ENCODE peak calls at places on chromosomes 4 and X, in ten cellular contexts. One of them, this sample, is unnamed.

GRCh38 chrX:131752493-131753198 is 208.8 kb downstream of the OR13H1 start:
- DNase-seq in ELR: no peak
- DNase-seq in fibroblast of mammary gland: peak
- DNase-seq in left ventricle myocardium superior: no peak
- DNase-seq in NCI-H1092 treated with DMSO at 0.1 percent for 48 hours: no peak
- DNase-seq in fibroblast of lung: no peak
- DNase-seq in suprapubic skin: peak
- DNase-seq in stimulated activated CD4-positive, alpha-beta T cell treated with anti-CD3 and anti-CD28 coated beads, Interleukin-4, amount 100 ng/mL, for 48 hours: no peak
- DNase-seq in osteocyte: peak
- DNase-seq in IMR-90: peak
- DNase-seq in this sample: no peak

GRCh38 chr4:161197912-161198311 is 965.9 kb downstream of the FSTL5 start:
- DNase-seq in fibroblast of lung: no peak
- DNase-seq in stimulated activated CD4-positive, alpha-beta T cell treated with anti-CD3 and anti-CD28 coated beads, Interleukin-4, amount 100 ng/mL, for 48 hours: no peak
- DNase-seq in osteocyte: no peak
- DNase-seq in ELR: no peak
- DNase-seq in left ventricle myocardium superior: no peak
- DNase-seq in suprapubic skin: no peak
- DNase-seq in IMR-90: no peak
- DNase-seq in fibroblast of mammary gland: no peak
- DNase-seq in NCI-H1092 treated with DMSO at 0.1 percent for 48 hours: no peak
- DNase-seq in this sample: no peak

GRCh38 chr4:83629945-83630684 is 94.2 kb downstream of the GPAT3 start:
- DNase-seq in stimulated activated CD4-positive, alpha-beta T cell treated with anti-CD3 and anti-CD28 coated beads, Interleukin-4, amount 100 ng/mL, for 48 hours: no peak
- DNase-seq in IMR-90: peak
- DNase-seq in fibroblast of mammary gland: peak
- DNase-seq in ELR: peak
- DNase-seq in osteocyte: no peak
- DNase-seq in fibroblast of lung: peak
- DNase-seq in left ventricle myocardium superior: no peak
- DNase-seq in NCI-H1092 treated with DMSO at 0.1 percent for 48 hours: no peak
- DNase-seq in suprapubic skin: no peak
- DNase-seq in this sample: no peak

GRCh38 chr4:125316391-125316780 is 1.6 kb downstream of the FAT4 start:
- DNase-seq in stimulated activated CD4-positive, alpha-beta T cell treated with anti-CD3 and anti-CD28 coated beads, Interleukin-4, amount 100 ng/mL, for 48 hours: no peak
- DNase-seq in osteocyte: no peak
- DNase-seq in fibroblast of mammary gland: no peak
- DNase-seq in left ventricle myocardium superior: peak
- DNase-seq in ELR: peak
- DNase-seq in fibroblast of lung: no peak
- DNase-seq in suprapubic skin: peak
- DNase-seq in IMR-90: no peak
- DNase-seq in NCI-H1092 treated with DMSO at 0.1 percent for 48 hours: peak
- DNase-seq in this sample: no peak

GRCh38 chr4:4428966-4429875 is 42.3 kb downstream of the NSG1 start:
- DNase-seq in osteocyte: peak
- DNase-seq in fibroblast of lung: no peak
- DNase-seq in left ventricle myocardium superior: no peak
- DNase-seq in suprapubic skin: no peak
- DNase-seq in NCI-H1092 treated with DMSO at 0.1 percent for 48 hours: no peak
- DNase-seq in stimulated activated CD4-positive, alpha-beta T cell treated with anti-CD3 and anti-CD28 coated beads, Interleukin-4, amount 100 ng/mL, for 48 hours: no peak
- DNase-seq in IMR-90: no peak
- DNase-seq in ELR: no peak
- DNase-seq in fibroblast of mammary gland: no peak
- DNase-seq in this sample: no peak

GRCh38 chr4:15765306-15765705 is 12.8 kb upstream of the CD38 start:
- DNase-seq in left ventricle myocardium superior: no peak
- DNase-seq in osteocyte: no peak
- DNase-seq in fibroblast of mammary gland: no peak
- DNase-seq in fibroblast of lung: no peak
- DNase-seq in stimulated activated CD4-positive, alpha-beta T cell treated with anti-CD3 and anti-CD28 coated beads, Interleukin-4, amount 100 ng/mL, for 48 hours: no peak
- DNase-seq in suprapubic skin: no peak
- DNase-seq in NCI-H1092 treated with DMSO at 0.1 percent for 48 hours: no peak
- DNase-seq in ELR: no peak
- DNase-seq in IMR-90: no peak
- DNase-seq in this sample: no peak

GRCh38 chr4:123244233-123244632 is 152.4 kb upstream of the SPRY1 start:
- DNase-seq in osteocyte: no peak
- DNase-seq in suprapubic skin: peak
- DNase-seq in stimulated activated CD4-positive, alpha-beta T cell treated with anti-CD3 and anti-CD28 coated beads, Interleukin-4, amount 100 ng/mL, for 48 hours: no peak
- DNase-seq in fibroblast of lung: peak
- DNase-seq in NCI-H1092 treated with DMSO at 0.1 percent for 48 hours: no peak
- DNase-seq in fibroblast of mammary gland: peak
- DNase-seq in ELR: peak
- DNase-seq in IMR-90: peak
- DNase-seq in left ventricle myocardium superior: peak
- DNase-seq in this sample: no peak

GRCh38 chrX:106894392-106894909 is 8.7 kb downstream of the RIPPLY1 start:
- DNase-seq in stimulated activated CD4-positive, alpha-beta T cell treated with anti-CD3 and anti-CD28 coated beads, Interleukin-4, amount 100 ng/mL, for 48 hours: peak
- DNase-seq in left ventricle myocardium superior: peak
- DNase-seq in fibroblast of mammary gland: peak
- DNase-seq in IMR-90: peak
- DNase-seq in suprapubic skin: no peak
- DNase-seq in ELR: peak
- DNase-seq in NCI-H1092 treated with DMSO at 0.1 percent for 48 hours: peak
- DNase-seq in osteocyte: no peak
- DNase-seq in fibroblast of lung: peak
- DNase-seq in this sample: peak

GRCh38 chrX:49958727-49959126 is 36.3 kb downstream of the CLCN5 start:
- DNase-seq in left ventricle myocardium superior: no peak
- DNase-seq in NCI-H1092 treated with DMSO at 0.1 percent for 48 hours: no peak
- DNase-seq in suprapubic skin: no peak
- DNase-seq in IMR-90: no peak
- DNase-seq in fibroblast of mammary gland: no peak
- DNase-seq in osteocyte: no peak
- DNase-seq in stimulated activated CD4-positive, alpha-beta T cell treated with anti-CD3 and anti-CD28 coated beads, Interleukin-4, amount 100 ng/mL, for 48 hours: no peak
- DNase-seq in ELR: no peak
- DNase-seq in fibroblast of lung: no peak
- DNase-seq in this sample: no peak

GRCh38 chrX:140733766-140734342 is 24.3 kb downstream of the LINC00632 start:
- DNase-seq in NCI-H1092 treated with DMSO at 0.1 percent for 48 hours: peak
- DNase-seq in left ventricle myocardium superior: no peak
- DNase-seq in IMR-90: peak
- DNase-seq in fibroblast of mammary gland: peak
- DNase-seq in fibroblast of lung: peak
- DNase-seq in stimulated activated CD4-positive, alpha-beta T cell treated with anti-CD3 and anti-CD28 coated beads, Interleukin-4, amount 100 ng/mL, for 48 hours: no peak
- DNase-seq in suprapubic skin: no peak
- DNase-seq in osteocyte: no peak
- DNase-seq in ELR: peak
- DNase-seq in this sample: no peak

GRCh38 chr4:155552180-155552579 is 114.5 kb upstream of the GUCY1A1 start:
- DNase-seq in IMR-90: peak
- DNase-seq in fibroblast of mammary gland: peak
- DNase-seq in NCI-H1092 treated with DMSO at 0.1 percent for 48 hours: no peak
- DNase-seq in left ventricle myocardium superior: no peak
- DNase-seq in stimulated activated CD4-positive, alpha-beta T cell treated with anti-CD3 and anti-CD28 coated beads, Interleukin-4, amount 100 ng/mL, for 48 hours: no peak
- DNase-seq in fibroblast of lung: no peak
- DNase-seq in suprapubic skin: no peak
- DNase-seq in ELR: peak
- DNase-seq in osteocyte: peak
- DNase-seq in this sample: no peak

GRCh38 chr4:55553442-55553841 is 6.7 kb upstream of the CLOCK start:
- DNase-seq in NCI-H1092 treated with DMSO at 0.1 percent for 48 hours: no peak
- DNase-seq in stimulated activated CD4-positive, alpha-beta T cell treated with anti-CD3 and anti-CD28 coated beads, Interleukin-4, amount 100 ng/mL, for 48 hours: no peak
- DNase-seq in fibroblast of lung: peak
- DNase-seq in suprapubic skin: no peak
- DNase-seq in left ventricle myocardium superior: no peak
- DNase-seq in fibroblast of mammary gland: peak
- DNase-seq in osteocyte: no peak
- DNase-seq in IMR-90: no peak
- DNase-seq in ELR: peak
- DNase-seq in this sample: no peak

GRCh38 chrX:21744721-21745120 is 13.2 kb downstream of the SMPX start:
- DNase-seq in ELR: no peak
- DNase-seq in fibroblast of mammary gland: no peak
- DNase-seq in fibroblast of lung: no peak
- DNase-seq in IMR-90: no peak
- DNase-seq in NCI-H1092 treated with DMSO at 0.1 percent for 48 hours: no peak
- DNase-seq in left ventricle myocardium superior: no peak
- DNase-seq in suprapubic skin: no peak
- DNase-seq in stimulated activated CD4-positive, alpha-beta T cell treated with anti-CD3 and anti-CD28 coated beads, Interleukin-4, amount 100 ng/mL, for 48 hours: no peak
- DNase-seq in osteocyte: no peak
- DNase-seq in this sample: no peak

GRCh38 chrX:128975716-128976115 is 547.6 kb downstream of the SMARCA1 start:
- DNase-seq in osteocyte: no peak
- DNase-seq in ELR: no peak
- DNase-seq in fibroblast of mammary gland: peak
- DNase-seq in IMR-90: no peak
- DNase-seq in NCI-H1092 treated with DMSO at 0.1 percent for 48 hours: peak
- DNase-seq in suprapubic skin: no peak
- DNase-seq in left ventricle myocardium superior: no peak
- DNase-seq in stimulated activated CD4-positive, alpha-beta T cell treated with anti-CD3 and anti-CD28 coated beads, Interleukin-4, amount 100 ng/mL, for 48 hours: no peak
- DNase-seq in fibroblast of lung: no peak
- DNase-seq in this sample: peak

GRCh38 chr4:7939377-7940108 is at the start of gene AFAP1:
- DNase-seq in fibroblast of mammary gland: peak
- DNase-seq in left ventricle myocardium superior: peak
- DNase-seq in IMR-90: peak
- DNase-seq in ELR: peak
- DNase-seq in stimulated activated CD4-positive, alpha-beta T cell treated with anti-CD3 and anti-CD28 coated beads, Interleukin-4, amount 100 ng/mL, for 48 hours: peak
- DNase-seq in NCI-H1092 treated with DMSO at 0.1 percent for 48 hours: peak
- DNase-seq in suprapubic skin: peak
- DNase-seq in fibroblast of lung: peak
- DNase-seq in osteocyte: peak
- DNase-seq in this sample: peak

GRCh38 chrX:49171752-49172279 is at the start of gene PLP2:
- DNase-seq in fibroblast of mammary gland: peak
- DNase-seq in left ventricle myocardium superior: peak
- DNase-seq in fibroblast of lung: peak
- DNase-seq in stimulated activated CD4-positive, alpha-beta T cell treated with anti-CD3 and anti-CD28 coated beads, Interleukin-4, amount 100 ng/mL, for 48 hours: peak
- DNase-seq in NCI-H1092 treated with DMSO at 0.1 percent for 48 hours: peak
- DNase-seq in suprapubic skin: peak
- DNase-seq in IMR-90: peak
- DNase-seq in ELR: peak
- DNase-seq in osteocyte: no peak
- DNase-seq in this sample: peak

GRCh38 chrX:121733514-121733913 is 686.1 kb downstream of the GLUD2 start:
- DNase-seq in NCI-H1092 treated with DMSO at 0.1 percent for 48 hours: no peak
- DNase-seq in left ventricle myocardium superior: no peak
- DNase-seq in osteocyte: no peak
- DNase-seq in fibroblast of lung: no peak
- DNase-seq in stimulated activated CD4-positive, alpha-beta T cell treated with anti-CD3 and anti-CD28 coated beads, Interleukin-4, amount 100 ng/mL, for 48 hours: no peak
- DNase-seq in suprapubic skin: no peak
- DNase-seq in ELR: no peak
- DNase-seq in IMR-90: no peak
- DNase-seq in fibroblast of mammary gland: peak
- DNase-seq in this sample: no peak

GRCh38 chr4:44927361-44928061 is 201.2 kb upstream of the GNPDA2 start:
- DNase-seq in IMR-90: peak
- DNase-seq in ELR: peak
- DNase-seq in fibroblast of mammary gland: peak
- DNase-seq in NCI-H1092 treated with DMSO at 0.1 percent for 48 hours: peak
- DNase-seq in suprapubic skin: no peak
- DNase-seq in left ventricle myocardium superior: no peak
- DNase-seq in stimulated activated CD4-positive, alpha-beta T cell treated with anti-CD3 and anti-CD28 coated beads, Interleukin-4, amount 100 ng/mL, for 48 hours: no peak
- DNase-seq in fibroblast of lung: peak
- DNase-seq in osteocyte: no peak
- DNase-seq in this sample: no peak

GRCh38 chrX:15853586-15854079 is 980 bp downstream of the AP1S2 start:
- DNase-seq in NCI-H1092 treated with DMSO at 0.1 percent for 48 hours: peak
- DNase-seq in fibroblast of lung: peak
- DNase-seq in suprapubic skin: no peak
- DNase-seq in ELR: peak
- DNase-seq in left ventricle myocardium superior: no peak
- DNase-seq in fibroblast of mammary gland: peak
- DNase-seq in osteocyte: no peak
- DNase-seq in IMR-90: no peak
- DNase-seq in stimulated activated CD4-positive, alpha-beta T cell treated with anti-CD3 and anti-CD28 coated beads, Interleukin-4, amount 100 ng/mL, for 48 hours: no peak
- DNase-seq in this sample: no peak

GRCh38 chr4:3635090-3635820 is 103.0 kb upstream of the LRPAP1 start:
- DNase-seq in fibroblast of lung: no peak
- DNase-seq in IMR-90: no peak
- DNase-seq in fibroblast of mammary gland: no peak
- DNase-seq in ELR: no peak
- DNase-seq in left ventricle myocardium superior: no peak
- DNase-seq in stimulated activated CD4-positive, alpha-beta T cell treated with anti-CD3 and anti-CD28 coated beads, Interleukin-4, amount 100 ng/mL, for 48 hours: no peak
- DNase-seq in NCI-H1092 treated with DMSO at 0.1 percent for 48 hours: no peak
- DNase-seq in osteocyte: no peak
- DNase-seq in suprapubic skin: no peak
- DNase-seq in this sample: no peak

GRCh38 chrX:13489451-13489850 is 80.0 kb upstream of the EGFL6 start:
- DNase-seq in ELR: peak
- DNase-seq in osteocyte: no peak
- DNase-seq in stimulated activated CD4-positive, alpha-beta T cell treated with anti-CD3 and anti-CD28 coated beads, Interleukin-4, amount 100 ng/mL, for 48 hours: no peak
- DNase-seq in NCI-H1092 treated with DMSO at 0.1 percent for 48 hours: no peak
- DNase-seq in fibroblast of lung: peak
- DNase-seq in fibroblast of mammary gland: peak
- DNase-seq in IMR-90: peak
- DNase-seq in suprapubic skin: peak
- DNase-seq in left ventricle myocardium superior: peak
- DNase-seq in this sample: no peak

GRCh38 chrX:100928660-100929613 is at the start of gene XKRX:
- DNase-seq in stimulated activated CD4-positive, alpha-beta T cell treated with anti-CD3 and anti-CD28 coated beads, Interleukin-4, amount 100 ng/mL, for 48 hours: peak
- DNase-seq in fibroblast of lung: no peak
- DNase-seq in osteocyte: no peak
- DNase-seq in NCI-H1092 treated with DMSO at 0.1 percent for 48 hours: no peak
- DNase-seq in IMR-90: no peak
- DNase-seq in left ventricle myocardium superior: peak
- DNase-seq in ELR: peak
- DNase-seq in fibroblast of mammary gland: peak
- DNase-seq in suprapubic skin: peak
- DNase-seq in this sample: peak

GRCh38 chr4:124854968-124855367 is 142.4 kb upstream of the ANKRD50 start:
- DNase-seq in NCI-H1092 treated with DMSO at 0.1 percent for 48 hours: no peak
- DNase-seq in fibroblast of mammary gland: peak
- DNase-seq in ELR: peak
- DNase-seq in osteocyte: no peak
- DNase-seq in fibroblast of lung: no peak
- DNase-seq in left ventricle myocardium superior: no peak
- DNase-seq in stimulated activated CD4-positive, alpha-beta T cell treated with anti-CD3 and anti-CD28 coated beads, Interleukin-4, amount 100 ng/mL, for 48 hours: no peak
- DNase-seq in IMR-90: peak
- DNase-seq in suprapubic skin: no peak
- DNase-seq in this sample: no peak

GRCh38 chr4:76208005-76208765 is 5.4 kb downstream of the SCARB2 start:
- DNase-seq in fibroblast of lung: peak
- DNase-seq in left ventricle myocardium superior: peak
- DNase-seq in fibroblast of mammary gland: peak
- DNase-seq in ELR: peak
- DNase-seq in NCI-H1092 treated with DMSO at 0.1 percent for 48 hours: peak
- DNase-seq in osteocyte: peak
- DNase-seq in IMR-90: peak
- DNase-seq in suprapubic skin: peak
- DNase-seq in stimulated activated CD4-positive, alpha-beta T cell treated with anti-CD3 and anti-CD28 coated beads, Interleukin-4, amount 100 ng/mL, for 48 hours: no peak
- DNase-seq in this sample: no peak

GRCh38 chr4:96916731-96917130 is 1076.8 kb downstream of the PDHA2 start:
- DNase-seq in stimulated activated CD4-positive, alpha-beta T cell treated with anti-CD3 and anti-CD28 coated beads, Interleukin-4, amount 100 ng/mL, for 48 hours: no peak
- DNase-seq in osteocyte: no peak
- DNase-seq in left ventricle myocardium superior: no peak
- DNase-seq in NCI-H1092 treated with DMSO at 0.1 percent for 48 hours: peak
- DNase-seq in suprapubic skin: no peak
- DNase-seq in fibroblast of lung: no peak
- DNase-seq in fibroblast of mammary gland: no peak
- DNase-seq in IMR-90: no peak
- DNase-seq in ELR: no peak
- DNase-seq in this sample: no peak

GRCh38 chrX:110170029-110170428 is 147.9 kb downstream of the AMMECR1 start:
- DNase-seq in osteocyte: no peak
- DNase-seq in left ventricle myocardium superior: no peak
- DNase-seq in fibroblast of mammary gland: no peak
- DNase-seq in ELR: no peak
- DNase-seq in IMR-90: no peak
- DNase-seq in stimulated activated CD4-positive, alpha-beta T cell treated with anti-CD3 and anti-CD28 coated beads, Interleukin-4, amount 100 ng/mL, for 48 hours: no peak
- DNase-seq in NCI-H1092 treated with DMSO at 0.1 percent for 48 hours: no peak
- DNase-seq in suprapubic skin: no peak
- DNase-seq in fibroblast of lung: no peak
- DNase-seq in this sample: no peak

GRCh38 chr4:82528074-82528473 is 33.7 kb downstream of the TMEM150C start:
- DNase-seq in osteocyte: no peak
- DNase-seq in IMR-90: no peak
- DNase-seq in left ventricle myocardium superior: no peak
- DNase-seq in ELR: no peak
- DNase-seq in fibroblast of lung: no peak
- DNase-seq in fibroblast of mammary gland: no peak
- DNase-seq in NCI-H1092 treated with DMSO at 0.1 percent for 48 hours: no peak
- DNase-seq in suprapubic skin: no peak
- DNase-seq in stimulated activated CD4-positive, alpha-beta T cell treated with anti-CD3 and anti-CD28 coated beads, Interleukin-4, amount 100 ng/mL, for 48 hours: no peak
- DNase-seq in this sample: no peak

GRCh38 chr4:148831945-148832344 is 389.7 kb upstream of the NR3C2 start:
- DNase-seq in ELR: peak
- DNase-seq in IMR-90: peak
- DNase-seq in osteocyte: no peak
- DNase-seq in fibroblast of lung: peak
- DNase-seq in NCI-H1092 treated with DMSO at 0.1 percent for 48 hours: no peak
- DNase-seq in suprapubic skin: no peak
- DNase-seq in left ventricle myocardium superior: no peak
- DNase-seq in stimulated activated CD4-positive, alpha-beta T cell treated with anti-CD3 and anti-CD28 coated beads, Interleukin-4, amount 100 ng/mL, for 48 hours: no peak
- DNase-seq in fibroblast of mammary gland: peak
- DNase-seq in this sample: no peak

This sample was measured in stimulated activated naive CD8-positive, alpha-beta T cell treated with anti-CD3 and anti-CD28 coated beads, Interleukin-15, amount 100 ng/mL, for 72 hours.